ENCODE peak calls at places on chromosomes 1 and 21, in seven cellular contexts. O is endothelial cell of umbilical vein, H is GM03348, N is body of pancreas, V is HS-5, S is T-helper 2 cell, X is Calu3. L is an unnamed sample.

GRCh38 chr1:99122039-99122438 is 117.4 kb upstream of the PLPPR5 start:
- DNase-seq in H (no peak), S (no peak), V (no peak), O (no peak), X (no peak), N (no peak), L (no peak)

GRCh38 chr1:17438176-17438976 is 1.1 kb downstream of the RCC2 start:
- DNase-seq in X (peak; percentile 73), S (peak; percentile 31), H (peak; percentile 79), N (peak; percentile 70), O (peak; percentile 69), V (no peak), L (peak; percentile 53)

GRCh38 chr21:28106370-28106890 is 886.2 kb downstream of the LTN1 start:
- DNase-seq in H (no peak), S (no peak), O (peak; percentile 55), N (no peak), V (no peak), X (no peak), L (no peak)

GRCh38 chr1:205204552-205204951 is 7.0 kb downstream of the DSTYK start:
- DNase-seq in X (no peak), O (no peak), N (no peak), V (no peak), S (no peak), H (peak; percentile 53), L (no peak)

GRCh38 chr1:236688705-236689104 is 2.4 kb downstream of the ACTN2 start:
- DNase-seq in O (no peak), X (no peak), H (no peak), N (no peak), S (no peak), V (no peak), L (no peak)

GRCh38 chr1:67688526-67689219 is 3.7 kb downstream of the GADD45A start:
- DNase-seq in X (no peak), H (no peak), S (no peak), N (no peak), V (no peak), O (no peak), L (no peak)

GRCh38 chr1:224493269-224493668 is 58.7 kb upstream of the WDR26 start:
- DNase-seq in N (no peak), H (no peak), X (no peak), V (no peak), S (no peak), O (no peak), L (no peak)

GRCh38 chr1:241411056-241411775 is 54.2 kb upstream of the RGS7 start:
- DNase-seq in O (peak; percentile 22), H (peak; percentile 41), N (no peak), V (peak; percentile 48), X (no peak), S (no peak), L (no peak)

GRCh38 chr21:45261093-45261492 is 26.6 kb downstream of the POFUT2 start:
- DNase-seq in X (no peak), S (no peak), H (no peak), V (no peak), N (no peak), O (no peak), L (no peak)

GRCh38 chr1:150974580-150975478 is at the start of gene CERS2:
- DNase-seq in H (peak; percentile 96), O (peak; percentile 80), S (peak; percentile 69), X (peak; percentile 88), V (no peak), N (peak; percentile 89), L (peak; percentile 72)

GRCh38 chr1:42319871-42320484 is 15.1 kb downstream of the FOXJ3 start:
- DNase-seq in H (no peak), S (no peak), O (peak; percentile 34), X (no peak), V (no peak), N (no peak), L (no peak)

GRCh38 chr1:16981269-16981849 is 939 bp upstream of the MFAP2 start:
- DNase-seq in N (no peak), H (peak; percentile 85), V (peak; percentile 83), S (no peak), O (no peak), X (no peak), L (no peak)

GRCh38 chr1:109491372-109491771 is 2.5 kb upstream of the CYB561D1 start:
- DNase-seq in N (no peak), V (no peak), O (no peak), S (no peak), H (no peak), X (no peak), L (no peak)

GRCh38 chr1:229406798-229407197 is 27.1 kb downstream of the ACTA1 start:
- DNase-seq in N (no peak), X (no peak), H (no peak), O (no peak), S (no peak), V (no peak), L (no peak)

GRCh38 chr1:156097499-156098178 is 15.4 kb upstream of the MEX3A start:
- DNase-seq in N (no peak), O (no peak), X (no peak), V (no peak), S (no peak), H (no peak), L (no peak)

L was measured in T-helper 17 cell.